ENCODE peak calls at places on chromosomes 2 and 18, in six cellular contexts. One of them, this sample, is unnamed.

GRCh38 chr2:66443183-66443976 is 8.5 kb downstream of the MEIS1 start:
- DNase-seq in A549: no peak
- DNase-seq in Panc1: no peak
- DNase-seq in A673: no peak
- DNase-seq in fibroblast of lung: peak; percentile 66
- DNase-seq in OCI-LY7: no peak
- DNase-seq in this sample: no peak

GRCh38 chr2:150617351-150617750 is 129.9 kb upstream of the RND3 start:
- DNase-seq in A549: no peak
- DNase-seq in Panc1: no peak
- DNase-seq in A673: no peak
- DNase-seq in fibroblast of lung: no peak
- DNase-seq in OCI-LY7: no peak
- DNase-seq in this sample: no peak

GRCh38 chr2:97908208-97908676 is 87.5 kb downstream of the TMEM131 start:
- DNase-seq in A549: no peak
- DNase-seq in Panc1: no peak
- DNase-seq in A673: no peak
- DNase-seq in fibroblast of lung: no peak
- DNase-seq in OCI-LY7: no peak
- DNase-seq in this sample: no peak

GRCh38 chr2:200765995-200766660 is 45.6 kb upstream of the BZW1 start:
- DNase-seq in A549: peak; percentile 40
- DNase-seq in Panc1: no peak
- DNase-seq in A673: no peak
- DNase-seq in fibroblast of lung: no peak
- DNase-seq in OCI-LY7: no peak
- DNase-seq in this sample: no peak

GRCh38 chr2:7007488-7007845 is 90.3 kb downstream of the RNF144A start:
- DNase-seq in A549: no peak
- DNase-seq in Panc1: no peak
- DNase-seq in A673: no peak
- DNase-seq in fibroblast of lung: no peak
- DNase-seq in OCI-LY7: no peak
- DNase-seq in this sample: no peak

GRCh38 chr18:10040287-10041011 is 126.6 kb downstream of the VAPA start:
- DNase-seq in A549: no peak
- DNase-seq in Panc1: no peak
- DNase-seq in A673: no peak
- DNase-seq in fibroblast of lung: peak; percentile 81
- DNase-seq in OCI-LY7: no peak
- DNase-seq in this sample: no peak

GRCh38 chr2:36379710-36380448 is 24.3 kb downstream of the CRIM1 start:
- DNase-seq in A549: no peak
- DNase-seq in Panc1: no peak
- DNase-seq in A673: no peak
- DNase-seq in fibroblast of lung: peak; percentile 61
- DNase-seq in OCI-LY7: no peak
- DNase-seq in this sample: no peak

GRCh38 chr2:141968377-141968920 is 162.4 kb downstream of the LRP1B start:
- DNase-seq in A549: no peak
- DNase-seq in Panc1: no peak
- DNase-seq in A673: peak; percentile 10
- DNase-seq in fibroblast of lung: peak; percentile 32
- DNase-seq in OCI-LY7: no peak
- DNase-seq in this sample: no peak

GRCh38 chr2:175414872-175415487 is 233.5 kb upstream of the ATP5MC3 start:
- DNase-seq in A549: peak; percentile 59
- DNase-seq in Panc1: peak; percentile 61
- DNase-seq in A673: peak; percentile 79
- DNase-seq in fibroblast of lung: peak; percentile 71
- DNase-seq in OCI-LY7: peak; percentile 2
- DNase-seq in this sample: peak; percentile 62

GRCh38 chr2:197141669-197142068 is 168.9 kb downstream of the ANKRD44 start:
- DNase-seq in A549: no peak
- DNase-seq in Panc1: no peak
- DNase-seq in A673: no peak
- DNase-seq in fibroblast of lung: no peak
- DNase-seq in OCI-LY7: peak; percentile 55
- DNase-seq in this sample: no peak

GRCh38 chr2:167817422-167817821 is 430.0 kb downstream of the STK39 start:
- DNase-seq in A549: no peak
- DNase-seq in Panc1: no peak
- DNase-seq in A673: no peak
- DNase-seq in fibroblast of lung: no peak
- DNase-seq in OCI-LY7: no peak
- DNase-seq in this sample: no peak
- H3K4me1 ChIP-seq in A549: no peaks in the 10 kb centered on the region
- H3K4me1 ChIP-seq in Panc1: no peaks in the 10 kb centered on the region
- H3K4me1 ChIP-seq in A673: no peaks in the 10 kb centered on the region
- H3K4me1 ChIP-seq in fibroblast of lung: no peaks in the 10 kb centered on the region
- H3K4me1 ChIP-seq in OCI-LY7: no peaks in the 10 kb centered on the region
- H3K4me1 ChIP-seq in this sample: no peaks in the 10 kb centered on the region

DNA sequence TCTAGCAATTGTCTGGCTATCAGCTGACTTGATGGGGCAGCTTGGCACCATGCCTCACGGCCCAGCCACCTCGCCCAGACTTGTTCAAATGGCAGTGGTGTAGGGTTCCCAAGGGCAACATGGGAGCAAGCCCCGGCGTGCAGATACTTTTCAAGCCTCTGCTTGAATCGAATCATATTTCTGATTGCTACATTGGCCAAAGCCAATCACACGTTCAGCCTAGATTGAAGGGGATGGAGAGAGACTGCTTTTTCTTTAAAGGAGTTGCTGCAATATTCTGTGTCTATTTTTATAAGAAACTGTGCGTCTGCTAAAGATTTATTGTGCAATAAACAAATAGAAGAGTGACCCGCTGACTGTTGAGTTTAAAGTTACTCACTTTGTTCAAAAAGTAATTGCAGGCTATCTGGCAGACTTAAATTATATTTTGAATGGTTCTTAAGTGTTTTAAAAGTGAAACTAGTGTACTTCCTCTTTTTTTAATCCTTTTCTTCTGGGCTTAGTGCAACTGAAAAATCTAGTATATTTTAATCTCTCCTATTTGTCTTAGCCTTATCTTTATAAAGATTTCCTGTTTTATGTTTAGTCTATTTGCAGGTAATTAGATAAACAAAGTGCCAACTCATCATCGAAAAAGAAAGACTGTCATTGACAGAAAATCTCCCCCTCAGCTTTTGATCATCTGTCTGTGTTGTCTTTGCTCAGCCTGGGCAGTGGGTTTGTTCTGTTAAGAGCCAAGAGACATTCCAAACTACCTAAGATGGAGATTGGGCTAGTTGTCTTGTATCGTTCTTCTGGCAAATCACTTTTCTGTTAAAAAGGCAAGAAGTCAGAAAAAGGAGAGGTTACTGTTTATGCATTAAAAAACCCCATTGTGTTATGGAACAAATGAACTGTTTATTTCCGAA is 156.1 kb downstream of the TPGS2 start:
- DNase-seq in A549: peak; percentile 31
- DNase-seq in Panc1: no peak
- DNase-seq in A673: peak; percentile 6
- DNase-seq in fibroblast of lung: peak; percentile 73
- DNase-seq in OCI-LY7: peak; percentile 48
- DNase-seq in this sample: no peak
- H3K4me3 ChIP-seq in A549: peak overlapping the region; percentile 9
- H3K4me3 ChIP-seq in Panc1: no peak overlapping the region
- H3K4me3 ChIP-seq in A673: peak overlapping the region; percentile 25
- H3K4me3 ChIP-seq in fibroblast of lung: peak overlapping the region; percentile 59
- H3K4me3 ChIP-seq in OCI-LY7: peak overlapping the region; percentile 49
- H3K4me3 ChIP-seq in this sample: peak overlapping the region; percentile 26

GRCh38 chr2:84927275-84927627 is 21.8 kb downstream of the TMSB10 start:
- DNase-seq in A549: no peak
- DNase-seq in Panc1: no peak
- DNase-seq in A673: no peak
- DNase-seq in fibroblast of lung: no peak
- DNase-seq in OCI-LY7: no peak
- DNase-seq in this sample: no peak
- TF ChIP-seq CTCF in A549: no peak
- TF ChIP-seq CTCF in Panc1: no peak
- TF ChIP-seq CTCF in A673: no peak
- TF ChIP-seq CTCF in fibroblast of lung: no peak
- TF ChIP-seq CTCF in OCI-LY7: no peak
- TF ChIP-seq CTCF in this sample: no peak

GRCh38 chr2:109346601-109347228 is 217.7 kb downstream of the SH3RF3 start:
- DNase-seq in A549: no peak
- DNase-seq in Panc1: no peak
- DNase-seq in A673: no peak
- DNase-seq in fibroblast of lung: no peak
- DNase-seq in OCI-LY7: no peak
- DNase-seq in this sample: no peak
- H3K4me1 ChIP-seq in A549: no peaks in the 10 kb centered on the region
- H3K4me1 ChIP-seq in Panc1: peaks cover 6% of the 10 kb centered on the region
- H3K4me1 ChIP-seq in A673: peaks cover 7% of the 10 kb centered on the region
- H3K4me1 ChIP-seq in fibroblast of lung: peaks cover 15% of the 10 kb centered on the region
- H3K4me1 ChIP-seq in OCI-LY7: no peaks in the 10 kb centered on the region
- H3K4me1 ChIP-seq in this sample: peaks cover 39% of the 10 kb centered on the region

GRCh38 chr2:24077879-24078278 is 1.8 kb upstream of the SF3B6 start:
- DNase-seq in A549: no peak
- DNase-seq in Panc1: no peak
- DNase-seq in A673: no peak
- DNase-seq in fibroblast of lung: no peak
- DNase-seq in OCI-LY7: no peak
- DNase-seq in this sample: no peak
- H3K4me3 ChIP-seq in A549: no peak overlapping the region
- H3K4me3 ChIP-seq in Panc1: peak overlapping the region; percentile 96
- H3K4me3 ChIP-seq in A673: peak overlapping the region; percentile 82
- H3K4me3 ChIP-seq in fibroblast of lung: peak overlapping the region; percentile 100
- H3K4me3 ChIP-seq in OCI-LY7: peak overlapping the region; percentile 80
- H3K4me3 ChIP-seq in this sample: peak overlapping the region; percentile 91

This sample was measured in left ventricle myocardium inferior.